ENCODE peak calls at places on chromosome 21, in four cellular contexts. R, I, V and C are unnamed samples.

GRCh38 chr21:33069994-33070811 is at the start of gene OLIG1:
- DNase-seq in V (peak; percentile 19), R (no peak), I (peak; percentile 34), C (no peak)

GRCh38 chr21:32330784-32331311 is 32.2 kb downstream of the MRAP start:
- DNase-seq in V (no peak), I (no peak), R (no peak), C (no peak)

GRCh38 chr21:35249636-35250035 is 200.5 kb upstream of the RUNX1 start:
- DNase-seq in I (no peak), V (no peak), R (no peak), C (no peak)

GRCh38 chr21:31987696-31988095 is 114.9 kb downstream of the HUNK start:
- DNase-seq in V (no peak), R (no peak), I (no peak), C (no peak)

GRCh38 chr21:18049461-18049860 is 195.2 kb upstream of the CHODL start:
- DNase-seq in R (no peak), V (no peak), I (no peak), C (no peak)

GRCh38 chr21:23585419-23585818 is 2021.9 kb downstream of the MRPL39 start:
- DNase-seq in I (no peak), R (no peak), V (no peak), C (no peak)

GRCh38 chr21:46424062-46424591 is 34.6 kb upstream of the DIP2A start:
- DNase-seq in I (no peak), V (no peak), R (no peak), C (no peak)

GRCh38 chr21:44298301-44298700 is 1.6 kb upstream of the PFKL start:
- DNase-seq in V (no peak), I (no peak), R (no peak), C (no peak)

GRCh38 chr21:33058468-33059318 is 11.2 kb upstream of the OLIG1 start:
- DNase-seq in V (peak; percentile 85), R (no peak), I (peak; percentile 3), C (no peak)

GRCh38 chr21:36149788-36150187 is 6.8 kb upstream of the DOP1B start:
- DNase-seq in R (no peak), V (no peak), I (no peak), C (no peak)

GRCh38 chr21:39712976-39713375 is 32.0 kb upstream of the IGSF5 start:
- DNase-seq in R (no peak), I (no peak), V (no peak), C (no peak)

GRCh38 chr21:36487641-36488307 is 7.9 kb upstream of the CLDN14 start:
- DNase-seq in I (peak; percentile 39), V (no peak), R (no peak), C (no peak)

GRCh38 chr21:29258626-29259335 is 39.9 kb upstream of the BACH1 start:
- DNase-seq in R (no peak), I (peak; percentile 80), V (no peak), C (peak; percentile 72)

GRCh38 chr21:46634427-46634826 is 1.0 kb upstream of the PRMT2 start:
- DNase-seq in V (no peak), I (no peak), R (no peak), C (no peak)

GRCh38 chr21:33380483-33380998 is 22.7 kb upstream of the IFNGR2 start:
- DNase-seq in V (peak; percentile 97), I (peak; percentile 96), R (peak; percentile 80), C (peak; percentile 88)

GRCh38 chr21:21188513-21189188 is 190.4 kb downstream of the NCAM2 start:
- DNase-seq in V (no peak), I (peak; percentile 21), R (no peak), C (no peak)

GRCh38 chr21:39610705-39611104 is 2.0 kb upstream of the B3GALT5 start:
- DNase-seq in V (no peak), R (no peak), I (no peak), C (peak; percentile 31)

GRCh38 chr21:41620541-41620940 is 112.6 kb upstream of the TMPRSS2 start:
- DNase-seq in I (no peak), R (no peak), V (no peak), C (no peak)
- H3K27ac ChIP-seq in I (no peak overlapping the region), R (no peak overlapping the region), V (no peak overlapping the region), C (no peak overlapping the region)

GRCh38 chr21:45352621-45353125 is 52.3 kb upstream of the COL18A1 start:
- DNase-seq in V (no peak), R (no peak), I (no peak), C (no peak)
- H3K4me1 ChIP-seq in V (no peaks in the 10 kb centered on the region), R (peaks cover 27% of the 10 kb centered on the region), I (peaks cover 5% of the 10 kb centered on the region), C (peaks cover 17% of the 10 kb centered on the region)

GRCh38 chr21:16193758-16194606 is 464.2 kb downstream of the USP25 start:
- DNase-seq in I (peak; percentile 87), V (peak; percentile 72), R (peak; percentile 67), C (peak; percentile 42)

GRCh38 chr21:16195476-16195875 is 465.7 kb downstream of the USP25 start:
- DNase-seq in V (no peak), R (no peak), I (peak; percentile 81), C (no peak)

GRCh38 chr21:16195896-16196443 is 466.2 kb downstream of the USP25 start:
- DNase-seq in V (no peak), R (no peak), I (peak; percentile 33), C (no peak)

GRCh38 chr21:16194851-16195251 is 465.1 kb downstream of the USP25 start:
- DNase-seq in I (peak; percentile 66), R (no peak), V (peak; percentile 21), C (no peak)

GRCh38 chr21:16192900-16193299 is 463.1 kb downstream of the USP25 start:
- DNase-seq in R (peak; percentile 58), V (peak; percentile 43), I (peak; percentile 29), C (no peak)
- H3K27ac ChIP-seq in R (no peak overlapping the region), V (no peak overlapping the region), I (peak overlapping the region; percentile 95), C (no peak overlapping the region)

GRCh38 chr21:42527489-42528158 is 14.0 kb downstream of the SLC37A1 start:
- DNase-seq in V (no peak), I (no peak), R (no peak), C (no peak)
- H3K4me1 ChIP-seq in V (peaks cover 17% of the 10 kb centered on the region), I (peaks cover 20% of the 10 kb centered on the region), R (peaks cover 13% of the 10 kb centered on the region), C (peaks cover 35% of the 10 kb centered on the region)

GRCh38 chr21:41642399-41642798 is 124.5 kb downstream of the RIPK4 start:
- DNase-seq in I (peak; percentile 67), V (no peak), R (no peak), C (no peak)

GRCh38 chr21:41643246-41643966 is 123.4 kb downstream of the RIPK4 start:
- DNase-seq in V (no peak), I (peak; percentile 73), R (no peak), C (no peak)

GRCh38 chr21:41640756-41641509 is 125.9 kb downstream of the RIPK4 start:
- DNase-seq in R (peak; percentile 32), V (no peak), I (peak; percentile 43), C (no peak)

GRCh38 chr21:41641510-41641815 is 125.4 kb downstream of the RIPK4 start:
- DNase-seq in V (no peak), R (no peak), I (no peak), C (peak; percentile 50)

GRCh38 chr21:41641821-41642368 is 125.0 kb downstream of the RIPK4 start:
- DNase-seq in I (peak; percentile 94), V (peak; percentile 23), R (peak; percentile 71), C (peak; percentile 89)
- H3K27ac ChIP-seq in I (no peak overlapping the region), V (peak overlapping the region; percentile 25), R (peak overlapping the region; percentile 38), C (peak overlapping the region; percentile 91)

GRCh38 chr21:15057290-15057689 is 7.5 kb downstream of the NRIP1 start:
- DNase-seq in I (no peak), V (no peak), R (no peak), C (no peak)
- H3K4me1 ChIP-seq in I (peaks cover 48% of the 10 kb centered on the region), V (peaks cover 38% of the 10 kb centered on the region), R (peaks cover 3% of the 10 kb centered on the region), C (peaks cover 56% of the 10 kb centered on the region)

GRCh38 chr21:43193651-43194302 is 25.0 kb downstream of the CRYAA start:
- DNase-seq in R (no peak), I (peak; percentile 90), V (peak; percentile 36), C (peak; percentile 40)
- H3K27ac ChIP-seq in R (no peak overlapping the region), I (no peak overlapping the region), V (peak overlapping the region; percentile 31), C (no peak overlapping the region)

GRCh38 chr21:38471766-38472165 is 26.5 kb downstream of the ERG start:
- DNase-seq in I (no peak), V (no peak), R (no peak), C (no peak)
- H3K4me1 ChIP-seq in I (peaks cover 7% of the 10 kb centered on the region), V (no peaks in the 10 kb centered on the region), R (no peaks in the 10 kb centered on the region), C (no peaks in the 10 kb centered on the region)

GRCh38 chr21:26810266-26810665 is 34.9 kb downstream of the ADAMTS1 start:
- DNase-seq in V (no peak), R (no peak), I (no peak), C (peak; percentile 63)

GRCh38 chr21:26813426-26813998 is 31.7 kb downstream of the ADAMTS1 start:
- DNase-seq in R (no peak), V (no peak), I (no peak), C (peak; percentile 28)

GRCh38 chr21:26815197-26815596 is 30.0 kb downstream of the ADAMTS1 start:
- DNase-seq in R (no peak), V (no peak), I (no peak), C (no peak)

GRCh38 chr21:26811031-26811430 is 34.2 kb downstream of the ADAMTS1 start:
- DNase-seq in R (no peak), I (peak; percentile 32), V (no peak), C (peak; percentile 94)

DNA sequence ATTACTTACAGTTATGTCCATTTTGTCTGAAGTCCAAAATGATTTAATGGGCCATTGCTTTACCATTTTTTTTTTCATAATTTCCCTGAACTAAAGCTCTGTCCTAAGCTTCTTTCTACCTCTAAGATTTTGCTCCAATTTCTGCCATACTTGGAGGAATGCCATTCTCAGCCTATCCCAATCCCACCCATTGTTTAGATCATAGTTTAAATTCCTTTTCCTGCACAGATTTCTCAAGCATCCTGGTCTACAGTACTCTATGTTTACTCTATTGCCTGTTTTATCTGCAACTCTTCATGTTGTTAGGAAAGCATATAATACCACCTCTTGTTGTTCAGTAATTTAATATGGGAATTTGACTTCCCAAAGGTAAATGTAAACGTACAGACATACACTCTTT is 30.8 kb downstream of the ADAMTS1 start:
- DNase-seq in I (peak; percentile 60), V (no peak), R (no peak), C (peak; percentile 74)
- H3K27ac ChIP-seq in I (no peak overlapping the region), V (no peak overlapping the region), R (no peak overlapping the region), C (peak overlapping the region; percentile 66)

DNA sequence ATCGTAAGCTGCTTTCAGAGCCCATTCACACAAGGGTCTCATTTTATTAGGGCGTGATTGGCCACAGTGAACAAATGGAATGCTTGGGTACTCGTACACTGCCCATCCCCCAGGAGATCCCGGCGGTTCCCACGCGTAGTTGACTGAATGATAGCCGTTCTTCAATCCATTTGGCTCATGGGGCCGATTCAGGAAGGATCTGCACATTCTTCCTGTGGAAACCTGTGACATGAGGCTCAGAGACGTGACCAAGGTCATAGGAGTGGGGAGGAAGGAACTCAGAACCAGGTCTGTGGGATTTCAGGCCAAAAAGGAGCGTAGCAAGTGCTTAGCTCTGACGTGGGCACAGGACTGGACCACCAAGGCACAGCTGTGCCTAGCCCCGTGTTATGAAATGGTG is 11.7 kb downstream of the ABCG1 start:
- DNase-seq in I (no peak), R (no peak), V (no peak), C (no peak)
- H3K4me1 ChIP-seq in I (peaks cover 41% of the 10 kb centered on the region), R (peaks cover 13% of the 10 kb centered on the region), V (peaks cover 66% of the 10 kb centered on the region), C (peaks cover 42% of the 10 kb centered on the region)